ENCODE peak calls at places on chromosomes 16 and 17, in four cellular contexts. D is CD8-positive, alpha-beta memory T cell; B is A549; R is CD8-positive, alpha-beta T cell. S is an unnamed sample. For H3K4me1, the result is how much of the 10 kb centered on the place peaks cover.

GRCh38 chr17:3794890-3795757 is 5.9 kb downstream of the ITGAE start:
- DNase-seq in D (peak), B (peak), R (peak), S (no peak)

GRCh38 chr17:80099291-80100034 is 1.9 kb upstream of the GAA start:
- DNase-seq in D (no peak), B (no peak), R (no peak), S (no peak)

GRCh38 chr16:53055603-53056527 is 1.1 kb downstream of the CHD9 start:
- DNase-seq in D (peak), B (peak), R (no peak), S (no peak)

GRCh38 chr17:30517786-30518185 is 40.6 kb downstream of the GOSR1 start:
- DNase-seq in D (no peak), B (no peak), R (no peak), S (no peak)

GRCh38 chr17:77442976-77443742 is 302.4 kb downstream of the SEC14L1 start:
- DNase-seq in D (no peak), B (no peak), R (no peak), S (no peak)

GRCh38 chr16:63922563-63922962 is 1199.3 kb downstream of the CDH11 start:
- DNase-seq in D (no peak), B (no peak), R (no peak), S (no peak)

GRCh38 chr16:9437115-9437514 is 345.7 kb downstream of the HAPSTR1 start:
- DNase-seq in D (no peak), B (no peak), R (no peak), S (no peak)

GRCh38 chr16:85444879-85445778 is 168.0 kb upstream of the GSE1 start:
- DNase-seq in D (no peak), B (no peak), R (no peak), S (no peak)

GRCh38 chr17:30345527-30346075 is 11.7 kb upstream of the TMIGD1 start:
- DNase-seq in D (no peak), B (no peak), R (no peak), S (no peak)

GRCh38 chr17:38910325-38910724 is 15.1 kb upstream of the LASP1NB start:
- DNase-seq in D (no peak), B (no peak), R (no peak), S (no peak)

GRCh38 chr17:49018673-49019215 is 21.6 kb downstream of the IGF2BP1 start:
- DNase-seq in D (no peak), B (no peak), R (no peak), S (no peak)
- H3K4me1 ChIP-seq in D (under half), B (half or more), R (under half), S (under half)

GRCh38 chr16:14339694-14340093 is 268.6 kb downstream of the MRTFB start:
- DNase-seq in D (no peak), B (no peak), R (no peak), S (no peak)
- H3K4me1 ChIP-seq in D (under half), B (under half), R (under half), S (under half)

GRCh38 chr16:67244387-67245188 is 2.7 kb downstream of the FHOD1 start:
- DNase-seq in D (peak), B (peak), R (peak), S (no peak)
- H3K4me1 ChIP-seq in D (under half), B (half or more), R (under half), S (half or more)

GRCh38 chr16:57530531-57531252 is 5.7 kb downstream of the CCDC102A start:
- DNase-seq in D (peak), B (no peak), R (no peak), S (no peak)
- H3K4me1 ChIP-seq in D (half or more), B (half or more), R (half or more), S (under half)

GRCh38 chr17:51709867-51710266 is 448.6 kb downstream of the CA10 start:
- DNase-seq in D (no peak), B (no peak), R (no peak), S (no peak)

GRCh38 chr17:51703364-51704341 is 443.3 kb downstream of the UTP18 start:
- DNase-seq in D (no peak), B (no peak), R (no peak), S (no peak)

GRCh38 chr17:51710289-51710979 is 448.1 kb downstream of the CA10 start:
- DNase-seq in D (no peak), B (no peak), R (no peak), S (no peak)

GRCh38 chr17:51706098-51706497 is 445.8 kb downstream of the UTP18 start:
- DNase-seq in D (no peak), B (no peak), R (no peak), S (no peak)

DNA sequence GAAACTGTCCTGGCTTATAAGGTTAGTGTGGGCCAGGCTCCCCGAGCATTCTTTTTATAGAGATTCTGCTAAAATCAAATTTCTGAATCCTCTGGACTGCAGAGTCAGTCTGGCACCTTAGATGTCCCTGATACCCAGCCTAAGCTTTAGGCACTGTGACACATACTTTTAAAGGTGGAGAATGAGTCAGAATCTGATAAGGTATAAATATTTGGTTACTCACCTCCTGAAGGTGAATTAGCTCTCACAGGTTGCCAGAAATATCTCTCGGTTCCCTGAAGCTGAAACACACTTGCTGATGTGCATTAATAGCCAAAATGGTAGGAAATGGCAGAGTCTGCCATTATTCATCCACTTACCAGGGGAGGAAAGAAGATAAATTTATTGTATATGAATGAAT is 446.9 kb downstream of the UTP18 start:
- DNase-seq in D (no peak), B (no peak), R (no peak), S (no peak)
- H3K4me1 ChIP-seq in D (under half), B (under half), R (under half), S (under half)

GRCh38 chr17:57990037-57990436 is 2.0 kb upstream of the VEZF1 start:
- DNase-seq in D (no peak), B (no peak), R (no peak), S (no peak)
- H3K4me1 ChIP-seq in D (under half), B (half or more), R (under half), S (under half)